ENCODE peak calls at places on chromosome 7, in five cellular contexts. N is neural progenitor cell, Z is A549, Q is AG09309, I is fibroblast of the conjunctiva. A is an unnamed sample.

GRCh38 chr7:100568936-100569844 is 4.5 kb downstream of the SAP25 start:
- DNase-seq in N (peak; percentile 94), I (no peak), Z (peak; percentile 62), Q (no peak), A (peak; percentile 67)

GRCh38 chr7:72112530-72112929 is 299.6 kb downstream of the CALN1 start:
- DNase-seq in I (no peak), N (no peak), Q (no peak), Z (no peak), A (no peak)

GRCh38 chr7:28419717-28420116 is 7.4 kb downstream of the CREB5 start:
- DNase-seq in Q (peak; percentile 61), N (no peak), I (peak; percentile 91), Z (peak; percentile 47), A (no peak)

GRCh38 chr7:116249969-116250553 is 39.7 kb downstream of the TES start:
- DNase-seq in N (peak; percentile 46), Z (peak; percentile 78), Q (no peak), I (no peak), A (no peak)

GRCh38 chr7:82678716-82679115 is 235.1 kb upstream of the CACNA2D1 start:
- DNase-seq in Z (no peak), Q (no peak), I (no peak), N (no peak), A (no peak)

GRCh38 chr7:13908667-13909382 is 80.6 kb downstream of the ETV1 start:
- DNase-seq in Z (no peak), N (peak; percentile 38), I (no peak), Q (no peak), A (peak; percentile 20)

GRCh38 chr7:131231381-131232220 is 96.1 kb upstream of the MKLN1 start:
- DNase-seq in N (no peak), I (peak; percentile 53), Q (peak; percentile 16), Z (peak; percentile 56), A (no peak)

GRCh38 chr7:101507791-101508252 is 121.3 kb downstream of the MYL10 start:
- DNase-seq in Q (no peak), Z (peak; percentile 84), N (peak; percentile 92), I (peak; percentile 24), A (peak; percentile 75)

GRCh38 chr7:142874837-142875236 is 10.7 kb downstream of the TRPV6 start:
- DNase-seq in I (no peak), Z (no peak), Q (no peak), N (no peak), A (no peak)

GRCh38 chr7:30430777-30431176 is 47.8 kb downstream of the NOD1 start:
- DNase-seq in N (no peak), Z (no peak), Q (no peak), I (no peak), A (no peak)

GRCh38 chr7:22339725-22340390 is 17.1 kb downstream of the RAPGEF5 start:
- DNase-seq in N (no peak), Q (no peak), I (no peak), Z (no peak), A (no peak)

GRCh38 chr7:117489911-117490310 is 10.1 kb downstream of the CFTR start:
- DNase-seq in N (no peak), Q (no peak), Z (peak; percentile 48), I (no peak), A (no peak)

GRCh38 chr7:128872394-128872824 is 9.8 kb downstream of the ATP6V1F start:
- DNase-seq in Q (no peak), Z (no peak), N (no peak), I (no peak), A (no peak)

GRCh38 chr7:72403677-72404076 is 8.5 kb downstream of the CALN1 start:
- DNase-seq in Z (peak; percentile 3), I (no peak), N (no peak), Q (no peak), A (no peak)

GRCh38 chr7:87600130-87601124 is at the start of gene ABCB1:
- DNase-seq in Q (no peak), N (peak; percentile 79), Z (peak; percentile 9), I (no peak), A (peak; percentile 50)

GRCh38 chr7:150820148-150820547 is 19.6 kb downstream of the TMEM176A start:
- DNase-seq in N (no peak), Z (no peak), I (no peak), Q (no peak), A (no peak)

GRCh38 chr7:151682831-151683614 is 163.3 kb upstream of the RHEB start:
- DNase-seq in N (no peak), I (no peak), Q (no peak), Z (no peak), A (no peak)

GRCh38 chr7:83613232-83613631 is 35.7 kb downstream of the SEMA3E start:
- DNase-seq in N (no peak), Z (no peak), Q (no peak), I (no peak), A (no peak)

GRCh38 chr7:130667593-130668257 is 823 bp downstream of the COPG2 start:
- DNase-seq in Q (no peak), N (no peak), Z (peak; percentile 6), I (no peak), A (no peak)

GRCh38 chr7:2440608-2441245 is 35.5 kb downstream of the GRIFIN start:
- DNase-seq in Z (no peak), N (no peak), I (no peak), Q (no peak), A (no peak)

GRCh38 chr7:66100408-66101050 is 14.1 kb upstream of the CRCP start:
- DNase-seq in Q (no peak), I (no peak), N (no peak), Z (no peak), A (no peak)

GRCh38 chr7:22943997-22944396 is 69.9 kb downstream of the HYCC1 start:
- DNase-seq in Z (no peak), Q (peak; percentile 79), I (peak; percentile 47), N (peak; percentile 4), A (no peak)

GRCh38 chr7:158284617-158285382 is 302.8 kb downstream of the PTPRN2 start:
- DNase-seq in Q (no peak), Z (no peak), N (no peak), I (no peak), A (no peak)

GRCh38 chr7:27030393-27031001 is 65.3 kb downstream of the HOXA1 start:
- DNase-seq in Z (no peak), N (peak; percentile 28), Q (no peak), I (no peak), A (no peak)